ENCODE peak calls at places on chromosomes 4 and X, in four cellular contexts. O is choroid plexus epithelial cell, S is GM13976, R is tibial artery. X is an unnamed sample.

GRCh38 chrX:34716322-34716721 is 59.2 kb upstream of the TMEM47 start:
- DNase-seq in O (peak; percentile 39), R (no peak), S (no peak), X (no peak)

GRCh38 chr4:139873111-139873866 is 207.7 kb downstream of the MGST2 start:
- DNase-seq in R (no peak), S (no peak), O (peak; percentile 58), X (peak; percentile 82)

GRCh38 chr4:181650033-181650825 is 593.0 kb upstream of the TENM3 start:
- DNase-seq in S (no peak), R (no peak), O (no peak), X (peak; percentile 58)

GRCh38 chrX:9859711-9860555 is 73.7 kb downstream of the SHROOM2 start:
- DNase-seq in O (peak; percentile 74), R (no peak), S (no peak), X (peak; percentile 85)

GRCh38 chr4:16461362-16461761 is 235.1 kb upstream of the TAPT1 start:
- DNase-seq in R (no peak), S (no peak), O (no peak), X (peak; percentile 37)

GRCh38 chr4:25859429-25860148 is 3.2 kb downstream of the SEL1L3 start:
- DNase-seq in O (no peak), R (no peak), S (peak; percentile 54), X (peak; percentile 46)

GRCh38 chrX:20252392-20253231 is 14.1 kb downstream of the RPS6KA3 start:
- DNase-seq in S (peak; percentile 15), R (peak; percentile 64), O (peak; percentile 67), X (peak; percentile 19)

GRCh38 chrX:112513154-112513553 is 166.6 kb downstream of the LHFPL1 start:
- DNase-seq in O (peak; percentile 1), S (no peak), R (no peak), X (peak; percentile 33)

GRCh38 chr4:74474345-74475099 is 29.6 kb downstream of the AREG start:
- DNase-seq in R (no peak), S (no peak), O (peak; percentile 52), X (peak; percentile 51)

GRCh38 chrX:135396109-135396508 is 25.6 kb upstream of the SMIM10L2A start:
- DNase-seq in S (no peak), O (no peak), R (no peak), X (no peak)

GRCh38 chr4:25500626-25501318 is 123.7 kb downstream of the ANAPC4 start:
- DNase-seq in R (no peak), O (no peak), S (no peak), X (no peak)

GRCh38 chr4:90443231-90443630 is 316.0 kb downstream of the CCSER1 start:
- DNase-seq in S (no peak), O (no peak), R (no peak), X (no peak)

GRCh38 chrX:80285131-80285773 is 135.0 kb upstream of the TENT5D start:
- DNase-seq in R (no peak), S (no peak), O (no peak), X (no peak)

GRCh38 chrX:80282535-80282934 is 137.7 kb upstream of the TENT5D start:
- DNase-seq in O (no peak), S (no peak), R (no peak), X (no peak)
- TF ChIP-seq CTCF in O (no peak), S (no peak), R (no peak), X (no peak)

GRCh38 chrX:24498181-24498580 is 33.1 kb downstream of the PDK3 start:
- DNase-seq in O (peak; percentile 23), S (no peak), R (peak; percentile 66), X (no peak)
- TF ChIP-seq CTCF in O (peak; percentile 54), S (no peak), R (peak; percentile 39), X (peak; percentile 30)

DNA sequence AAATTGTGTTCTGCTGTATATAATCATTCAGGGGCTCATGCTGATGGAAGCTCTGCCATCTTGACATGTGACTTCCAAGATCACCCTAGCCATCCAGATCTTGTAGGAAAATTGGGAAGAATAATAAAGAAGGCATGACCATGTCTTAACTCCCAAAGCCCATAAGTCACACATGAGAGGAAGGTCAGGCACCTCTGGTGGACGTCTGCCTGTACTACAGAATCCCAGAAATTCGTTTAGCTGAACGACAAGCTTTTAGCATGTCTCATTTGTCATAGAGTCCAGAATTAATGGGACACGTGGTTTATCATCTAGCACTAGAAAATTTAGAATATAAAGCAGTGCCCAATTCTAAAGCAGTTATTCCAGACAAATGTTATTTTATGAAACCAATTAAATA is 212.7 kb downstream of the CENPC start:
- DNase-seq in S (no peak), R (no peak), O (peak; percentile 19), X (no peak)
- TF ChIP-seq CTCF in S (no peak), R (no peak), O (peak; percentile 56), X (peak; percentile 38)

GRCh38 chr4:185651851-185652250 is 116.5 kb upstream of the PDLIM3 start:
- DNase-seq in S (no peak), O (no peak), R (no peak), X (no peak)

GRCh38 chr4:185648631-185649030 is 113.3 kb upstream of the PDLIM3 start:
- DNase-seq in R (no peak), S (no peak), O (no peak), X (no peak)

GRCh38 chr4:185654311-185654710 is 119.0 kb upstream of the PDLIM3 start:
- DNase-seq in S (no peak), R (no peak), O (no peak), X (no peak)

GRCh38 chr4:185654965-185655554 is 119.8 kb upstream of the PDLIM3 start:
- DNase-seq in S (no peak), R (no peak), O (no peak), X (no peak)

DNA sequence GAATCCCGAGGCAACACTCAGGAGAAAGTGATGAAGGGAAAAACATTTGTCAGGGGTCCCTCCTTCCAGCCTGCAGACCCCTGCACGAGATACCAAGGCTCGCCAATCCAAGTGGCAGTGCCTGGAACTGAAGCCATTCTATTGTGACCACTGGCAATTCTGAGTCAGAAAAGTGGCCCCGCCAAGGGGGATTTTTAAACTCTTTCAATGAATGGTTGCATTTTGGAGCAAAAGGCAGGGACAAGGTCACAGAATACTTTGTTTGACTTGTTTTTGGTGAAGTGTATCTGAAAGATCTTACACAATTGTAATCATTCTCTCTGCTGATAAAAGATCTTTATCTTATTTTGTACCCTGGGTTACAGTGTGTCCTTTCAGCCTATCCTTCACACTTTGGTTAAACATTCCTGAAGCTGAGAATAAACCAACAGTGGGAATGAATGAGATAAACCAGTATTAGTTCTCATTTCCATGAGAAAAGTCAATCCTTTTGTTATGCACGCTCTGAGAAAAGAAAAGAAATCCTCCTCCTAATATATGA is 115.9 kb upstream of the PDLIM3 start:
- DNase-seq in O (no peak), R (no peak), S (no peak), X (no peak)
- TF ChIP-seq CTCF in O (no peak), R (peak; percentile 16), S (no peak), X (no peak)

DNA sequence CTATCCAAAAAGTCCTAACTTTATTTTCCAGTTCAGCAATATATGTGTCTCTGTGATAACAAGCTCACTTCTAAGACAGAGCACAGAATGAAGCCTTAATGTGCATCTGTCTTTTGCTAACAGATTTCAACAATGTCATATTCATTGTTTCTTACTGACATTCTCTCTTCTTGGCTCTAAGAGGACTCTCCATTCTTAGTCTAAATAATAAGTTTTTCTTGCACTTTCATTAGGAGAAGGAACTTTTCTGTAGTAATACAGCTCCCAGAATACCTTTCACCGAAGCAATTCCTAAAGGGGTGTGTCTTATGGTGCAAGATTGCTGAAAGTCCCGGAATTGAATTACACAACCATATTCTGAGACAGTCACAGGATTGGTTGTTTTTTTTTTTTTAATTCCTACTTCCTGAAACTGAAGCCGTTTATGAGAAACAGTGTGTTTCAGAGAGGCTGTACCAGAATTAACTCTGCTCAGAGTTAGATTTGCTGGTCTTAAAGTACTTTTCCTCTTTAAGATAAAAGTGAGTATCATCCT is at the start of gene ALPK1:
- DNase-seq in R (no peak), O (peak; percentile 97), S (no peak), X (peak; percentile 79)
- TF ChIP-seq CTCF in R (no peak), O (no peak), S (no peak), X (no peak)

GRCh38 chr4:53680168-53680567 is 88.9 kb upstream of the LNX1 start:
- DNase-seq in S (no peak), O (no peak), R (no peak), X (no peak)
- TF ChIP-seq CTCF in S (no peak), O (no peak), R (no peak), X (no peak)

X was measured in astrocyte.